ENCODE peak calls at places on chromosomes 13 and 19, in six cellular contexts. One of them, this sample, is unnamed.

GRCh38 chr19:36103040-36103626 is 7.8 kb upstream of the OVOL3 start:
- DNase-seq in ovary: no peak
- DNase-seq in fibroblast of lung: no peak
- DNase-seq in mammary epithelial cell: no peak
- DNase-seq in IMR-90: no peak
- DNase-seq in choroid plexus epithelial cell: no peak
- DNase-seq in this sample: no peak

GRCh38 chr13:35712907-35713685 is 236.6 kb upstream of the MAB21L1 start:
- DNase-seq in ovary: no peak
- DNase-seq in fibroblast of lung: peak
- DNase-seq in mammary epithelial cell: no peak
- DNase-seq in IMR-90: peak
- DNase-seq in choroid plexus epithelial cell: peak
- DNase-seq in this sample: peak

GRCh38 chr19:12648088-12648487 is 18.5 kb downstream of the MAN2B1 start:
- DNase-seq in ovary: peak
- DNase-seq in fibroblast of lung: no peak
- DNase-seq in mammary epithelial cell: no peak
- DNase-seq in IMR-90: no peak
- DNase-seq in choroid plexus epithelial cell: no peak
- DNase-seq in this sample: no peak

GRCh38 chr13:98172570-98173405 is 4.3 kb downstream of the RNF113B start:
- DNase-seq in ovary: no peak
- DNase-seq in fibroblast of lung: peak
- DNase-seq in mammary epithelial cell: no peak
- DNase-seq in IMR-90: peak
- DNase-seq in choroid plexus epithelial cell: peak
- DNase-seq in this sample: no peak

GRCh38 chr13:21694831-21695230 is 24.0 kb downstream of the FGF9 start:
- DNase-seq in ovary: no peak
- DNase-seq in fibroblast of lung: no peak
- DNase-seq in mammary epithelial cell: no peak
- DNase-seq in IMR-90: no peak
- DNase-seq in choroid plexus epithelial cell: no peak
- DNase-seq in this sample: no peak

GRCh38 chr13:99796175-99796819 is 175.3 kb downstream of the ZIC5 start:
- DNase-seq in ovary: no peak
- DNase-seq in fibroblast of lung: peak
- DNase-seq in mammary epithelial cell: peak
- DNase-seq in IMR-90: peak
- DNase-seq in choroid plexus epithelial cell: peak
- DNase-seq in this sample: peak

GRCh38 chr19:5036733-5037681 is 68.1 kb downstream of the KDM4B start:
- DNase-seq in ovary: peak
- DNase-seq in fibroblast of lung: peak
- DNase-seq in mammary epithelial cell: peak
- DNase-seq in IMR-90: peak
- DNase-seq in choroid plexus epithelial cell: peak
- DNase-seq in this sample: peak

GRCh38 chr19:52532480-52532879 is 5.0 kb downstream of the ZNF808 start:
- DNase-seq in ovary: no peak
- DNase-seq in fibroblast of lung: no peak
- DNase-seq in mammary epithelial cell: no peak
- DNase-seq in IMR-90: no peak
- DNase-seq in choroid plexus epithelial cell: no peak
- DNase-seq in this sample: no peak

GRCh38 chr13:39976481-39976880 is 321.0 kb downstream of the COG6 start:
- DNase-seq in ovary: no peak
- DNase-seq in fibroblast of lung: no peak
- DNase-seq in mammary epithelial cell: peak
- DNase-seq in IMR-90: no peak
- DNase-seq in choroid plexus epithelial cell: no peak
- DNase-seq in this sample: peak

GRCh38 chr13:98581971-98582702 is 5.2 kb upstream of the STK24 start:
- DNase-seq in ovary: no peak
- DNase-seq in fibroblast of lung: peak
- DNase-seq in mammary epithelial cell: peak
- DNase-seq in IMR-90: peak
- DNase-seq in choroid plexus epithelial cell: peak
- DNase-seq in this sample: peak

GRCh38 chr19:35509018-35509652 is 4.3 kb downstream of the DMKN start:
- DNase-seq in ovary: peak
- DNase-seq in fibroblast of lung: no peak
- DNase-seq in mammary epithelial cell: peak
- DNase-seq in IMR-90: no peak
- DNase-seq in choroid plexus epithelial cell: peak
- DNase-seq in this sample: peak

GRCh38 chr13:98033277-98034247 is 80.1 kb downstream of the IPO5 start:
- DNase-seq in ovary: no peak
- DNase-seq in fibroblast of lung: peak
- DNase-seq in mammary epithelial cell: peak
- DNase-seq in IMR-90: peak
- DNase-seq in choroid plexus epithelial cell: peak
- DNase-seq in this sample: peak

GRCh38 chr13:95858286-95859075 is 181.5 kb downstream of the DNAJC3 start:
- DNase-seq in ovary: no peak
- DNase-seq in fibroblast of lung: peak
- DNase-seq in mammary epithelial cell: no peak
- DNase-seq in IMR-90: peak
- DNase-seq in choroid plexus epithelial cell: peak
- DNase-seq in this sample: peak

GRCh38 chr13:46962286-46962941 is 65.6 kb upstream of the HTR2A start:
- DNase-seq in ovary: no peak
- DNase-seq in fibroblast of lung: peak
- DNase-seq in mammary epithelial cell: peak
- DNase-seq in IMR-90: peak
- DNase-seq in choroid plexus epithelial cell: peak
- DNase-seq in this sample: peak

GRCh38 chr13:106721599-106721998 is 153.7 kb upstream of the ARGLU1 start:
- DNase-seq in ovary: no peak
- DNase-seq in fibroblast of lung: no peak
- DNase-seq in mammary epithelial cell: no peak
- DNase-seq in IMR-90: no peak
- DNase-seq in choroid plexus epithelial cell: no peak
- DNase-seq in this sample: no peak

GRCh38 chr13:29520671-29521070 is 74.8 kb downstream of the SLC7A1 start:
- DNase-seq in ovary: peak
- DNase-seq in fibroblast of lung: peak
- DNase-seq in mammary epithelial cell: no peak
- DNase-seq in IMR-90: peak
- DNase-seq in choroid plexus epithelial cell: peak
- DNase-seq in this sample: no peak

GRCh38 chr19:37413243-37414084 is 42.6 kb downstream of the ZNF527 start:
- DNase-seq in ovary: no peak
- DNase-seq in fibroblast of lung: peak
- DNase-seq in mammary epithelial cell: peak
- DNase-seq in IMR-90: no peak
- DNase-seq in choroid plexus epithelial cell: peak
- DNase-seq in this sample: no peak

GRCh38 chr19:1649706-1650626 is 2.4 kb downstream of the TCF3 start:
- DNase-seq in ovary: no peak
- DNase-seq in fibroblast of lung: no peak
- DNase-seq in mammary epithelial cell: no peak
- DNase-seq in IMR-90: no peak
- DNase-seq in choroid plexus epithelial cell: no peak
- DNase-seq in this sample: no peak

GRCh38 chr13:101846701-101847100 is 394.2 kb downstream of the ITGBL1 start:
- DNase-seq in ovary: no peak
- DNase-seq in fibroblast of lung: no peak
- DNase-seq in mammary epithelial cell: no peak
- DNase-seq in IMR-90: no peak
- DNase-seq in choroid plexus epithelial cell: no peak
- DNase-seq in this sample: no peak

GRCh38 chr19:10007811-10008211 is 2.5 kb downstream of the COL5A3 start:
- DNase-seq in ovary: no peak
- DNase-seq in fibroblast of lung: peak
- DNase-seq in mammary epithelial cell: no peak
- DNase-seq in IMR-90: peak
- DNase-seq in choroid plexus epithelial cell: peak
- DNase-seq in this sample: no peak

GRCh38 chr19:3324405-3324856 is 42.0 kb upstream of the NFIC start:
- DNase-seq in ovary: peak
- DNase-seq in fibroblast of lung: no peak
- DNase-seq in mammary epithelial cell: no peak
- DNase-seq in IMR-90: no peak
- DNase-seq in choroid plexus epithelial cell: no peak
- DNase-seq in this sample: peak

GRCh38 chr13:43464578-43465264 is 322.1 kb downstream of the ENOX1 start:
- DNase-seq in ovary: no peak
- DNase-seq in fibroblast of lung: no peak
- DNase-seq in mammary epithelial cell: no peak
- DNase-seq in IMR-90: no peak
- DNase-seq in choroid plexus epithelial cell: no peak
- DNase-seq in this sample: no peak

GRCh38 chr19:49151339-49152217 is 3.6 kb downstream of the HRC start:
- DNase-seq in ovary: peak
- DNase-seq in fibroblast of lung: peak
- DNase-seq in mammary epithelial cell: peak
- DNase-seq in IMR-90: peak
- DNase-seq in choroid plexus epithelial cell: peak
- DNase-seq in this sample: peak

GRCh38 chr13:64083396-64083795 is 2667.7 kb upstream of the PCDH20 start:
- DNase-seq in ovary: no peak
- DNase-seq in fibroblast of lung: no peak
- DNase-seq in mammary epithelial cell: no peak
- DNase-seq in IMR-90: peak
- DNase-seq in choroid plexus epithelial cell: no peak
- DNase-seq in this sample: no peak

GRCh38 chr19:5707576-5708575 is 12.1 kb downstream of the LONP1 start:
- DNase-seq in ovary: no peak
- DNase-seq in fibroblast of lung: no peak
- DNase-seq in mammary epithelial cell: no peak
- DNase-seq in IMR-90: no peak
- DNase-seq in choroid plexus epithelial cell: no peak
- DNase-seq in this sample: no peak

GRCh38 chr19:33432408-33433170 is 59.1 kb downstream of the CEBPG start:
- DNase-seq in ovary: peak
- DNase-seq in fibroblast of lung: no peak
- DNase-seq in mammary epithelial cell: no peak
- DNase-seq in IMR-90: no peak
- DNase-seq in choroid plexus epithelial cell: no peak
- DNase-seq in this sample: no peak

GRCh38 chr19:2330255-2330631 is 1.8 kb downstream of the SPPL2B start:
- DNase-seq in ovary: no peak
- DNase-seq in fibroblast of lung: no peak
- DNase-seq in mammary epithelial cell: no peak
- DNase-seq in IMR-90: no peak
- DNase-seq in choroid plexus epithelial cell: no peak
- DNase-seq in this sample: no peak

GRCh38 chr13:95924389-95924994 is 128.7 kb downstream of the UGGT2 start:
- DNase-seq in ovary: no peak
- DNase-seq in fibroblast of lung: peak
- DNase-seq in mammary epithelial cell: peak
- DNase-seq in IMR-90: peak
- DNase-seq in choroid plexus epithelial cell: peak
- DNase-seq in this sample: peak

GRCh38 chr19:42024622-42025111 is 30.6 kb upstream of the ATP1A3 start:
- DNase-seq in ovary: no peak
- DNase-seq in fibroblast of lung: peak
- DNase-seq in mammary epithelial cell: no peak
- DNase-seq in IMR-90: peak
- DNase-seq in choroid plexus epithelial cell: no peak
- DNase-seq in this sample: no peak

GRCh38 chr19:56633021-56633420 is 9.9 kb upstream of the SMIM17 start:
- DNase-seq in ovary: no peak
- DNase-seq in fibroblast of lung: no peak
- DNase-seq in mammary epithelial cell: no peak
- DNase-seq in IMR-90: no peak
- DNase-seq in choroid plexus epithelial cell: no peak
- DNase-seq in this sample: no peak

DNA sequence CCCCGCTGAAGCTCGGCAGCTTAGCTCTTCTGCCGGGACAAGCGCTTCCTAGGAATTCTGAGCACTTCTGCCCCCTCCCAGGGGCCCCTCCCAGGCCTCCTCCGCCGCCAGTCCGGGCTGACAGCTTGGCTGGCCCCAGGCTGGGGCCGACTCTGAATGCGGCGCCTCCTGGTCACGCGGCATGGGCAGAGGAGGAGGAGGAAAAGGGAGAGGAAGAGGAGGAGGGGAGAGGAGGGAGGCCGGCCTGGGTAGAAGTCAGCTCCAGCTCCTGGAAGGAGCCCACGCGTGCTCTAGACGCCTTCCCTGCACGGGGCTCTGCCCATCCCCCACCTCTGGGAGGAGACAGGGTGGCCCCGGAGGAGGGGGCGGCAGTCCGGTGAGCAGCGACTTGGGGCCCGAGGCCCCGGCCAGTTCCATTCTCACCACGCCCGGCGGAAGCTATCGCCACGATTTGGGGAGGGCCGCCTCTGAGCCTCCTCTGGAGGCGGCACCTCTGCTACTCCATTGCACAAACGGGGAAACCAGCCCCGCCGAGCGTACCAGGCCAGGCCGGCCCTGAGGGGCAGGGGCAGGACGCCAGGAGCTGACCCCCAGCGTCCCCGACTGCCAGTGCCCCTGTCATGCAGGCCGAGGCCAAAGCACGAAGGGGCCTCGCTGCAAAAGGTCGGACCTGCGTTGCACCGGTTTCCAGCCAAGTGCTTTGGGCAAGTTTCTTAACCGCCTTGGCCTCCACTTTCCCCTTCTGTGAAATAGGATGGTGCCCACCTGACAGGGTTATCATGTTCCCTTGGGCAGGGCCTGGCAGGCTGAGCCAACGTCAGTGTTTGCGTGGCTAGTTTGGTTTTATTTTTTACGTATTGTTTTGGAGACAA is 31.6 kb downstream of the CCNE1 start:
- DNase-seq in ovary: peak
- DNase-seq in fibroblast of lung: no peak
- DNase-seq in mammary epithelial cell: no peak
- DNase-seq in IMR-90: no peak
- DNase-seq in choroid plexus epithelial cell: peak
- DNase-seq in this sample: no peak
- H3K4me3 ChIP-seq in ovary: peak
- H3K4me3 ChIP-seq in fibroblast of lung: no peak
- H3K4me3 ChIP-seq in mammary epithelial cell: peak
- H3K4me3 ChIP-seq in IMR-90: no peak
- H3K4me3 ChIP-seq in choroid plexus epithelial cell: peak
- H3K4me3 ChIP-seq in this sample: peak

GRCh38 chr19:45730389-45731288 is at the start of gene FBXO46:
- DNase-seq in ovary: peak
- DNase-seq in fibroblast of lung: peak
- DNase-seq in mammary epithelial cell: peak
- DNase-seq in IMR-90: peak
- DNase-seq in choroid plexus epithelial cell: peak
- DNase-seq in this sample: peak
- TF ChIP-seq CTCF in ovary: no peak
- TF ChIP-seq CTCF in fibroblast of lung: peak
- TF ChIP-seq CTCF in mammary epithelial cell: no peak
- TF ChIP-seq CTCF in IMR-90: peak
- TF ChIP-seq CTCF in choroid plexus epithelial cell: peak
- TF ChIP-seq CTCF in this sample: no peak

GRCh38 chr19:45597425-45598111 is 4.4 kb downstream of the GPR4 start:
- DNase-seq in ovary: no peak
- DNase-seq in fibroblast of lung: no peak
- DNase-seq in mammary epithelial cell: no peak
- DNase-seq in IMR-90: no peak
- DNase-seq in choroid plexus epithelial cell: no peak
- DNase-seq in this sample: no peak
- H3K4me3 ChIP-seq in ovary: no peak
- H3K4me3 ChIP-seq in fibroblast of lung: no peak
- H3K4me3 ChIP-seq in mammary epithelial cell: no peak
- H3K4me3 ChIP-seq in IMR-90: no peak
- H3K4me3 ChIP-seq in choroid plexus epithelial cell: no peak
- H3K4me3 ChIP-seq in this sample: no peak

GRCh38 chr13:49869514-49869913 is 66.6 kb downstream of the SPRYD7 start:
- DNase-seq in ovary: no peak
- DNase-seq in fibroblast of lung: peak
- DNase-seq in mammary epithelial cell: no peak
- DNase-seq in IMR-90: peak
- DNase-seq in choroid plexus epithelial cell: peak
- DNase-seq in this sample: no peak
- TF ChIP-seq CTCF in ovary: no peak
- TF ChIP-seq CTCF in fibroblast of lung: peak
- TF ChIP-seq CTCF in mammary epithelial cell: peak
- TF ChIP-seq CTCF in IMR-90: peak
- TF ChIP-seq CTCF in choroid plexus epithelial cell: peak
- TF ChIP-seq CTCF in this sample: peak

This sample was measured in epithelial cell of esophagus.